ENCODE peak calls at places on chromosomes 12 and 14, in eight cellular contexts. D is NAMALWA; E is right atrium auricular region; B is lung; N is KBM-7; P is stimulated activated CD4-positive, alpha-beta T cell treated with anti-CD3 and anti-CD28 coated beads, TNF-alpha, amount 100 ng/mL, for 48 hours; G is NCI-H1694 treated with DMSO at 0.1 percent for 48 hours; M is C1 segment of cervical spinal cord. O is an unnamed sample.
A peak's percentile ranks its signal among the peaks of the same experiment; 100 is the strongest.

GRCh38 chr12:123118397-123118945 is 32.4 kb downstream of the PITPNM2 start:
- DNase-seq in D (no peak), E (no peak), B (no peak), N (no peak), P (no peak), G (no peak), M (no peak), O (no peak)

GRCh38 chr12:122730215-122731014 is at the start of gene HCAR1:
- DNase-seq in D (no peak), E (no peak), B (no peak), N (no peak), P (peak; percentile 52), G (no peak), M (no peak), O (peak; percentile 64)

GRCh38 chr12:92408072-92408900 is 262.6 kb upstream of the BTG1 start:
- DNase-seq in D (peak; percentile 76), E (no peak), B (peak; percentile 51), N (peak; percentile 68), P (peak; percentile 47), G (no peak), M (no peak), O (no peak)

GRCh38 chr12:104615048-104615561 is 158.4 kb downstream of the CHST11 start:
- DNase-seq in D (no peak), E (peak; percentile 79), B (no peak), N (no peak), P (no peak), G (no peak), M (no peak), O (no peak)

GRCh38 chr14:71290960-71291466 is 383.8 kb downstream of the PCNX1 start:
- DNase-seq in D (no peak), E (no peak), B (no peak), N (peak; percentile 74), P (peak; percentile 50), G (no peak), M (no peak), O (peak; percentile 60)

GRCh38 chr14:92846162-92846897 is 52.2 kb downstream of the GOLGA5 start:
- DNase-seq in D (no peak), E (no peak), B (no peak), N (peak; percentile 65), P (peak; percentile 27), G (no peak), M (no peak), O (peak; percentile 2)

GRCh38 chr14:77889971-77890442 is 90.1 kb downstream of the ADCK1 start:
- DNase-seq in D (no peak), E (no peak), B (no peak), N (no peak), P (no peak), G (no peak), M (no peak), O (no peak)

GRCh38 chr12:116552750-116553383 is 6.3 kb upstream of the MAP1LC3B2 start:
- DNase-seq in D (no peak), E (no peak), B (no peak), N (no peak), P (no peak), G (no peak), M (no peak), O (no peak)

GRCh38 chr14:91021991-91022621 is 38.3 kb downstream of the RPS6KA5 start:
- DNase-seq in D (no peak), E (no peak), B (no peak), N (no peak), P (no peak), G (no peak), M (no peak), O (no peak)

GRCh38 chr14:93619176-93619793 is 169.0 kb downstream of the PRIMA1 start:
- DNase-seq in D (peak; percentile 68), E (no peak), B (no peak), N (peak; percentile 62), P (no peak), G (peak; percentile 82), M (no peak), O (no peak)

GRCh38 chr12:124191024-124191359 is 103.9 kb upstream of the RFLNA start:
- DNase-seq in D (peak; percentile 36), E (no peak), B (no peak), N (peak; percentile 81), P (no peak), G (no peak), M (no peak), O (peak; percentile 4)

GRCh38 chr14:94388027-94388895 is at the start of gene SERPINA1:
- DNase-seq in D (no peak), E (no peak), B (peak; percentile 72), N (no peak), P (no peak), G (peak; percentile 37), M (no peak), O (no peak)

GRCh38 chr12:62468394-62468793 is 1.8 kb downstream of the MON2 start:
- DNase-seq in D (no peak), E (no peak), B (no peak), N (no peak), P (no peak), G (no peak), M (no peak), O (no peak)